ENCODE peak calls at places on chromosome 6, in seven cellular contexts. N, Z, U, Q, J, I and W are unnamed samples.

GRCh38 chr6:11423667-11424066 is 113.9 kb upstream of the TMEM170B start:
- DNase-seq in I (no peak), U (no peak), N (no peak), Z (no peak), Q (no peak), J (no peak), W (no peak)

GRCh38 chr6:117025310-117025709 is 148.3 kb downstream of the RFX6 start:
- DNase-seq in U (no peak), N (no peak), Q (peak; percentile 79), I (no peak), J (no peak), Z (no peak), W (no peak)

GRCh38 chr6:162705736-162706135 is 21.8 kb downstream of the PRKN start:
- DNase-seq in N (no peak), I (no peak), Q (no peak), U (no peak), Z (no peak), J (no peak), W (no peak)

GRCh38 chr6:167485186-167485978 is 160.5 kb downstream of the TTLL2 start:
- DNase-seq in Z (no peak), Q (no peak), J (no peak), U (no peak), N (no peak), I (no peak), W (peak; percentile 33)

GRCh38 chr6:143700684-143701342 is 23.0 kb downstream of the PHACTR2 start:
- DNase-seq in Z (no peak), N (no peak), I (no peak), J (no peak), U (no peak), Q (no peak), W (no peak)

GRCh38 chr6:27768556-27768955 is 143.6 kb downstream of the OR2B2 start:
- DNase-seq in N (no peak), I (no peak), U (no peak), J (no peak), Q (no peak), Z (no peak), W (no peak)

GRCh38 chr6:140051521-140052455 is 677.3 kb upstream of the CITED2 start:
- DNase-seq in N (no peak), Q (no peak), J (no peak), Z (no peak), I (no peak), U (no peak), W (no peak)

GRCh38 chr6:25150863-25151262 is 128.3 kb upstream of the CARMIL1 start:
- DNase-seq in I (no peak), Z (no peak), J (no peak), N (no peak), U (no peak), Q (no peak), W (no peak)

GRCh38 chr6:36927691-36928546 is 26.6 kb upstream of the PI16 start:
- DNase-seq in N (no peak), Q (no peak), Z (no peak), I (no peak), J (no peak), U (no peak), W (no peak)

GRCh38 chr6:144007779-144008500 is at the start of gene PLAGL1:
- DNase-seq in I (no peak), U (peak; percentile 84), N (peak; percentile 86), Q (peak; percentile 42), Z (peak; percentile 75), J (no peak), W (peak; percentile 56)

GRCh38 chr6:141607956-141608355 is 524.8 kb upstream of the GJE1 start:
- DNase-seq in Q (no peak), I (no peak), U (no peak), Z (no peak), N (no peak), J (no peak), W (no peak)

GRCh38 chr6:151475653-151476523 is 17.9 kb upstream of the CCDC170 start:
- DNase-seq in U (peak; percentile 69), N (no peak), Q (peak; percentile 80), I (peak; percentile 41), J (no peak), Z (peak; percentile 35), W (no peak)

GRCh38 chr6:22788038-22788437 is 218.7 kb downstream of the HDGFL1 start:
- DNase-seq in I (no peak), N (no peak), U (no peak), Z (no peak), J (no peak), Q (no peak), W (no peak)

GRCh38 chr6:31740397-31741223 is 805 bp downstream of the MSH5 start:
- DNase-seq in J (no peak), Z (no peak), Q (no peak), I (no peak), N (no peak), U (peak; percentile 81), W (no peak)

GRCh38 chr6:129284225-129284624 is 401.3 kb downstream of the LAMA2 start:
- DNase-seq in Z (no peak), U (no peak), I (no peak), N (no peak), J (no peak), Q (no peak), W (no peak)

GRCh38 chr6:148414836-148415235 is 72.2 kb downstream of the SASH1 start:
- DNase-seq in J (no peak), N (no peak), I (no peak), Q (no peak), Z (no peak), U (no peak), W (no peak)

GRCh38 chr6:36033935-36034334 is 6.3 kb downstream of the MAPK14 start:
- DNase-seq in J (no peak), U (no peak), N (no peak), Q (peak; percentile 26), Z (peak; percentile 35), I (peak; percentile 10), W (no peak)

GRCh38 chr6:44505751-44506150 is 118.2 kb downstream of the CDC5L start:
- DNase-seq in N (no peak), Q (no peak), J (no peak), I (no peak), U (no peak), Z (no peak), W (no peak)

GRCh38 chr6:55868910-55869479 is 6.4 kb downstream of the BMP5 start:
- DNase-seq in J (no peak), Q (no peak), I (no peak), N (no peak), Z (no peak), U (no peak), W (no peak)

GRCh38 chr6:163986313-163986712 is 571.8 kb downstream of the QKI start:
- DNase-seq in U (no peak), N (no peak), I (no peak), Q (no peak), J (no peak), Z (no peak), W (no peak)

GRCh38 chr6:22448311-22448711 is 121.1 kb upstream of the HDGFL1 start:
- DNase-seq in Q (no peak), U (no peak), I (no peak), N (no peak), J (no peak), Z (no peak), W (no peak)

GRCh38 chr6:96651816-96652215 is 88.9 kb downstream of the FHL5 start:
- DNase-seq in J (no peak), Q (no peak), Z (no peak), U (no peak), N (no peak), I (no peak), W (no peak)

GRCh38 chr6:82045965-82046756 is 201.4 kb downstream of the IBTK start:
- DNase-seq in N (no peak), J (no peak), Q (peak; percentile 12), U (no peak), I (no peak), Z (no peak), W (no peak)

GRCh38 chr6:5125152-5126006 is 40.2 kb downstream of the PPP1R3G start:
- DNase-seq in I (no peak), J (no peak), U (no peak), Z (no peak), N (no peak), Q (peak; percentile 13), W (no peak)

GRCh38 chr6:108944058-108944457 is 95.8 kb downstream of the ARMC2 start:
- DNase-seq in J (no peak), N (no peak), Z (no peak), I (no peak), Q (no peak), U (no peak), W (no peak)
- H3K27ac ChIP-seq in J (peak overlapping the region; percentile 92), N (peak overlapping the region; percentile 94), Z (peak overlapping the region; percentile 89), I (no peak overlapping the region), Q (no peak overlapping the region), U (peak overlapping the region; percentile 33), W (peak overlapping the region; percentile 95)

GRCh38 chr6:124535299-124535698 is 426.9 kb upstream of the RNF217 start:
- DNase-seq in J (no peak), N (no peak), Z (no peak), U (no peak), Q (no peak), I (no peak), W (no peak)
- H3K36me3 ChIP-seq in J (no peaks in the 10 kb centered on the region), N (no peaks in the 10 kb centered on the region), Z (no peaks in the 10 kb centered on the region), U (no peaks in the 10 kb centered on the region), Q (no peaks in the 10 kb centered on the region), I (no peaks in the 10 kb centered on the region), W (no peaks in the 10 kb centered on the region)

GRCh38 chr6:158312165-158312564 is at the start of gene TULP4:
- DNase-seq in Z (no peak), U (no peak), I (no peak), J (no peak), Q (no peak), N (no peak), W (no peak)
- H3K4me3 ChIP-seq in Z (no peak within 1 kb of the TSS), U (no peak within 1 kb of the TSS), I (no peak within 1 kb of the TSS), J (no peak within 1 kb of the TSS), Q (no peak within 1 kb of the TSS), N (no peak within 1 kb of the TSS), W (no peak within 1 kb of the TSS)

GRCh38 chr6:34374112-34374907 is 18.2 kb downstream of the NUDT3 start:
- DNase-seq in J (no peak), U (no peak), N (no peak), Z (no peak), Q (no peak), I (no peak), W (no peak)
- H3K27ac ChIP-seq in J (peak overlapping the region; percentile 7), U (peak overlapping the region; percentile 9), N (no peak overlapping the region), Z (peak overlapping the region; percentile 18), Q (no peak overlapping the region), I (no peak overlapping the region), W (no peak overlapping the region)

GRCh38 chr6:17656644-17657043 is 50.1 kb downstream of the NUP153 start:
- DNase-seq in I (no peak), Q (no peak), Z (no peak), J (no peak), U (no peak), N (no peak), W (no peak)
- H3K36me3 ChIP-seq in I (peaks cover 46% of the 10 kb centered on the region), Q (peaks cover 5% of the 10 kb centered on the region), Z (peaks cover 13% of the 10 kb centered on the region), J (peaks cover 96% of the 10 kb centered on the region), U (peaks cover 62% of the 10 kb centered on the region), N (no peaks in the 10 kb centered on the region), W (no peaks in the 10 kb centered on the region)